ENCODE peak calls at places on chromosomes 16 and 17, in four cellular contexts. E is transverse colon, K is foreskin fibroblast, N is sigmoid colon. U is an unnamed sample.

GRCh38 chr16:54466233-54466632 is 179.6 kb upstream of the IRX3 start:
- DNase-seq in E (no peak), N (no peak), K (no peak), U (no peak)

GRCh38 chr17:21376835-21377690 is 906 bp downstream of the KCNJ12 start:
- DNase-seq in E (no peak), N (no peak), K (peak), U (no peak)

GRCh38 chr16:424033-424622 is 1.3 kb upstream of the RAB11FIP3 start:
- DNase-seq in K (peak), N (peak), E (peak), U (peak)

GRCh38 chr16:8849411-8850011 is 19.3 kb downstream of the CARHSP1 start:
- DNase-seq in N (no peak), K (no peak), E (no peak), U (peak)

GRCh38 chr16:29784901-29785500 is 5.5 kb upstream of the KIF22 start:
- DNase-seq in K (peak), N (peak), E (peak), U (no peak)

GRCh38 chr17:79482719-79483118 is 128.1 kb downstream of the RBFOX3 start:
- DNase-seq in K (no peak), E (no peak), N (no peak), U (no peak)

GRCh38 chr16:2467301-2468141 is 3.6 kb upstream of the NTN3 start:
- DNase-seq in N (peak), K (peak), E (peak), U (peak)

GRCh38 chr17:67156269-67157199 is 88.5 kb downstream of the HELZ start:
- DNase-seq in N (no peak), E (no peak), K (no peak), U (no peak)

GRCh38 chr17:79843475-79843916 is 4.3 kb upstream of the CBX4 start:
- DNase-seq in N (no peak), E (peak), K (peak), U (no peak)

GRCh38 chr17:8015957-8016631 is 13.7 kb downstream of the GUCY2D start:
- DNase-seq in N (peak), E (peak), K (no peak), U (no peak)

GRCh38 chr17:66040402-66040801 is 151.5 kb downstream of the CEP112 start:
- DNase-seq in N (no peak), E (no peak), K (no peak), U (no peak)

GRCh38 chr16:27239906-27240655 is 28.5 kb downstream of the NSMCE1 start:
- DNase-seq in K (no peak), E (no peak), N (peak), U (no peak)

GRCh38 chr17:27531469-27531948 is 75.3 kb downstream of the KSR1 start:
- DNase-seq in N (peak), K (no peak), E (no peak), U (no peak)

GRCh38 chr17:48800626-48801217 is 16.3 kb downstream of the TTLL6 start:
- DNase-seq in E (no peak), K (peak), N (no peak), U (no peak)

GRCh38 chr16:51648521-51648920 is 497.5 kb upstream of the SALL1 start:
- DNase-seq in K (peak), N (no peak), E (no peak), U (peak)

GRCh38 chr16:22222006-22222405 is 15.9 kb downstream of the EEF2K start:
- DNase-seq in N (no peak), K (no peak), E (no peak), U (no peak)

GRCh38 chr16:5665770-5666169 is 568.2 kb upstream of the EEF2KMT start:
- DNase-seq in K (no peak), N (no peak), E (no peak), U (no peak)

GRCh38 chr16:16071631-16072244 is 122.3 kb downstream of the ABCC1 start:
- DNase-seq in N (no peak), E (no peak), K (peak), U (no peak)

GRCh38 chr17:32941419-32942032 is 13.6 kb downstream of the TMEM98 start:
- DNase-seq in K (no peak), E (no peak), N (no peak), U (no peak)

GRCh38 chr17:63571632-63572310 is 21.5 kb downstream of the DCAF7 start:
- DNase-seq in K (peak), N (no peak), E (no peak), U (peak)

GRCh38 chr17:49018673-49019215 is 21.6 kb downstream of the IGF2BP1 start:
- DNase-seq in E (no peak), N (no peak), K (no peak), U (no peak)

GRCh38 chr17:57243171-57243622 is 13.1 kb upstream of the MSI2 start:
- DNase-seq in N (peak), K (peak), E (peak), U (no peak)

GRCh38 chr17:27315322-27315721 is 21.4 kb downstream of the WSB1 start:
- DNase-seq in E (peak), N (peak), K (peak), U (peak)

GRCh38 chr17:42814633-42815399 is 9.3 kb downstream of the BECN1 start:
- DNase-seq in K (peak), N (no peak), E (no peak), U (peak)

GRCh38 chr16:52709286-52709685 is 162.3 kb upstream of the TOX3 start:
- DNase-seq in N (no peak), E (no peak), K (no peak), U (no peak)

GRCh38 chr16:38941-39892 is 14.2 kb downstream of the POLR3K start:
- DNase-seq in N (no peak), E (peak), K (no peak), U (no peak)

GRCh38 chr17:30812218-30813177 is 12.0 kb downstream of the CRLF3 start:
- DNase-seq in N (no peak), K (peak), E (no peak), U (no peak)

GRCh38 chr16:16127469-16128116 is 95.7 kb downstream of the ABCC6 start:
- DNase-seq in N (peak), K (peak), E (peak), U (peak)

GRCh38 chr16:68539704-68540370 is 746 bp downstream of the ZFP90 start:
- DNase-seq in N (no peak), K (peak), E (no peak), U (no peak)

GRCh38 chr16:52068447-52069074 is 478.4 kb downstream of the TOX3 start:
- DNase-seq in K (no peak), N (no peak), E (peak), U (no peak)

GRCh38 chr17:37358098-37358829 is 17.5 kb upstream of the C17orf78 start:
- DNase-seq in N (peak), K (peak), E (peak), U (peak)

GRCh38 chr17:75516619-75517276 is 420 bp downstream of the TSEN54 start:
- DNase-seq in E (peak), K (peak), N (no peak), U (no peak)

GRCh38 chr16:48197294-48197693 is 41.5 kb upstream of the ABCC12 start:
- DNase-seq in K (no peak), E (no peak), N (no peak), U (no peak)

GRCh38 chr17:70564006-70564620 is 394.8 kb downstream of the KCNJ2 start:
- DNase-seq in K (peak), E (no peak), N (no peak), U (no peak)

GRCh38 chr17:40419559-40420331 is 2.0 kb upstream of the TOP2A start:
- DNase-seq in K (no peak), N (no peak), E (no peak), U (no peak)

GRCh38 chr17:44324092-44324570 is 492 bp downstream of the SLC25A39 start:
- DNase-seq in N (no peak), K (peak), E (peak), U (no peak)

GRCh38 chr16:54672500-54672899 is 258.2 kb upstream of the IRX5 start:
- DNase-seq in K (no peak), N (no peak), E (no peak), U (no peak)

GRCh38 chr17:79117905-79118487 is 43.4 kb downstream of the ENGASE start:
- DNase-seq in N (no peak), E (no peak), K (no peak), U (no peak)

GRCh38 chr16:68486671-68487495 is 38.6 kb upstream of the SMPD3 start:
- DNase-seq in E (peak), N (no peak), K (no peak), U (no peak)

GRCh38 chr17:82400206-82400605 is 17.9 kb upstream of the HEXD start:
- DNase-seq in N (no peak), E (no peak), K (no peak), U (no peak)

GRCh38 chr17:82399601-82400101 is 18.5 kb upstream of the HEXD start:
- DNase-seq in E (no peak), K (peak), N (no peak), U (peak)

GRCh38 chr17:82397449-82398335 is 20.5 kb upstream of the HEXD start:
- DNase-seq in N (no peak), E (peak), K (no peak), U (no peak)

GRCh38 chr17:82400830-82401229 is 17.3 kb upstream of the HEXD start:
- DNase-seq in K (no peak), E (peak), N (no peak), U (no peak)

DNA sequence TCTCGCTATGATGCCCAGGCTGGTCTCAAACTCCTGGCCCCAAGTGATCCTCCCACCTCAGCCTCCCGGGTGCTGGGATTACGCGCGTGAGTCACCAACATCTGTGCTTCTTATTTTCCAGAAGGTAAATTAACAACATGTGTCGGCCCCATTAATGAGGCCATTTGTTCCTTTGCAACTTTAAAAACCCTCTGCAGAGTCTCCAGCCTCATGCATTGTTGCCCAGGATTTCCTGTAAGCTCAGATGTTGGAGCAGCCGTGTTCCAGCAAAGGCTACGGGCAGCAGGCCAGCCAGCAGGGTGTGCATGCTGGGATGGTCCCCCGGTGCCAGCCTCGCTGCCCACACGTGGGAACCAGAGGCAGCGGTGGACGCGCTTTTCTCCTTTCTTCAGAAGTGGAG is 19.1 kb upstream of the HEXD start:
- DNase-seq in E (no peak), K (peak), N (no peak), U (peak)
- H3K4me3 ChIP-seq in E (no peak), K (no peak), N (no peak), U (no peak)

GRCh38 chr16:13631916-13632315 is 288.0 kb upstream of the ERCC4 start:
- DNase-seq in E (no peak), N (no peak), K (no peak), U (no peak)
- H3K4me3 ChIP-seq in E (no peak), N (no peak), K (no peak), U (no peak)

GRCh38 chr16:83968483-83968865 is 430 bp downstream of the NECAB2 start:
- DNase-seq in N (no peak), E (no peak), K (peak), U (no peak)
- H3K4me3 ChIP-seq in N (no peak), E (no peak), K (no peak), U (no peak)

GRCh38 chr16:49407873-49408565 is 34.4 kb downstream of the C16orf78 start:
- DNase-seq in E (peak), K (peak), N (peak), U (peak)

GRCh38 chr16:49414651-49415050 is 41.0 kb downstream of the C16orf78 start:
- DNase-seq in N (peak), K (no peak), E (no peak), U (no peak)

GRCh38 chr16:49410226-49410625 is 36.6 kb downstream of the C16orf78 start:
- DNase-seq in K (no peak), E (no peak), N (peak), U (no peak)

GRCh38 chr16:49409121-49409520 is 35.5 kb downstream of the C16orf78 start:
- DNase-seq in E (no peak), K (no peak), N (no peak), U (no peak)

DNA sequence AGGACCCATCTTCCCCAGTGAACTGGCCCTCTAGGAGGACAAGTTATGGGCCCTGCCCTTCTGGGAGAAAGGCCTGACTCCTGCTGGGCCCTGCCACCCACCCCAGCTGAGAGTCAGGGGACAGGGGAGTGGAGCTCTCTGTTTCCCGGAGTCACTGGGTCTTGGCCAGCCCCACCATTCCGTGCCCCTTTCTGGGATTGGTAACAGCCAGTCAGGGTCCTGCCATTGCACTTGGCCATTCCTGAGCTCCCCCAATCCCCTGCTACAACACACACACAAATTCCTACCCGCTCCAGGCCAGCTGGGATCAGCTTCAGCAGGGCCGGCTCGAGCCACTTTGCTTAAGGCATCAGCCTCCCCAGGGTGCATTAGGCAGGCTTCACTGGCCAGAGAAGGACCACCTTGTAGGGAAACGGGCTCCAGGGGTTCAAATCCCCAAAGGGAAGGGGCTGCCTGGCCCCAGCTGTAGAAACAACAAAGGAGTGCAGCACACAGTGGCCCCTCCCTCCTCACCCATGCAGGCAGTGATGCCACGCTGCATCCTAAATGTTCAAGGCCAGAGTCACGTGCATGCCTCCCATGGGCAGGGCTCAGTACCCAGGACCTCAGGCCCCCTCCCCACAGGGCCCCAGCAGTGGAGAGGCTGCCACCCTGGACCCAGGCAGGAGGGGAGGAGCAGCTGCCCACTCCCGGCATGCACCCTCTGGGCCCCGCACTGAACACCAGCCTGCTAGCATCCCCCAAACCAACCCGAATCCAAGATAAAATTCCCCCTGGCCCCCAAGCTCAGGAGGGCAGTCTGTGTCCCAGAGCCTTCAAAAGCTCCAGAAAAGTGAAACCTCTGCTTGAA is 37.7 kb downstream of the C16orf78 start:
- DNase-seq in N (peak), K (no peak), E (no peak), U (no peak)
- H3K4me3 ChIP-seq in N (no peak), K (no peak), E (no peak), U (no peak)